ENCODE peak calls at places on chromosome 18, in four cellular contexts. F is fibroblast of the conjunctiva, W is endothelial cell, A is esophagus squamous epithelium. V is an unnamed sample.

GRCh38 chr18:27661320-27662049 is 476.4 kb upstream of the CHST9 start:
- DNase-seq in F (no peak), W (no peak), A (no peak), V (no peak)

GRCh38 chr18:8657050-8657820 is 48.0 kb downstream of the RAB12 start:
- DNase-seq in F (no peak), W (no peak), A (no peak), V (no peak)

GRCh38 chr18:79797518-79798345 is at the start of gene KCNG2:
- DNase-seq in F (no peak), W (peak; percentile 71), A (no peak), V (no peak)

GRCh38 chr18:3211236-3211992 is 8.4 kb downstream of the MYOM1 start:
- DNase-seq in F (peak; percentile 62), W (no peak), A (no peak), V (peak; percentile 68)

GRCh38 chr18:34767601-34768027 is 57.5 kb downstream of the DTNA start:
- DNase-seq in F (peak; percentile 55), W (no peak), A (no peak), V (peak; percentile 98)

GRCh38 chr18:22026362-22026761 is 143.0 kb upstream of the GATA6 start:
- DNase-seq in F (no peak), W (no peak), A (no peak), V (no peak)

GRCh38 chr18:68735498-68736343 is 20.8 kb upstream of the TMX3 start:
- DNase-seq in F (peak; percentile 63), W (no peak), A (no peak), V (peak; percentile 69)

GRCh38 chr18:21315741-21316187 is 73.7 kb downstream of the GREB1L start:
- DNase-seq in F (no peak), W (peak; percentile 6), A (no peak), V (no peak)

GRCh38 chr18:8797206-8797605 is 91.8 kb downstream of the MTCL1 start:
- DNase-seq in F (no peak), W (peak; percentile 26), A (no peak), V (no peak)

GRCh38 chr18:47915229-47915628 is 15.2 kb downstream of the SMAD2 start:
- DNase-seq in F (no peak), W (no peak), A (no peak), V (peak; percentile 33)

GRCh38 chr18:29169599-29169998 is 992.7 kb upstream of the CDH2 start:
- DNase-seq in F (no peak), W (no peak), A (no peak), V (no peak)

GRCh38 chr18:57550510-57550909 is 36.0 kb downstream of the FECH start:
- DNase-seq in F (no peak), W (no peak), A (no peak), V (no peak)

GRCh38 chr18:4134691-4135090 is 320.4 kb downstream of the DLGAP1 start:
- DNase-seq in F (no peak), W (no peak), A (no peak), V (no peak)

GRCh38 chr18:42525905-42526304 is 570.9 kb downstream of the PIK3C3 start:
- DNase-seq in F (no peak), W (no peak), A (no peak), V (no peak)

GRCh38 chr18:45666520-45666919 is 51.2 kb downstream of the SLC14A2 start:
- DNase-seq in F (no peak), W (no peak), A (no peak), V (no peak)

GRCh38 chr18:9869713-9870430 is 15.9 kb upstream of the TXNDC2 start:
- DNase-seq in F (peak; percentile 73), W (no peak), A (no peak), V (peak; percentile 95)